ENCODE peak calls at places on chromosome 2, in eight cellular contexts. Z, J, Y, Q, K, A, N and C are unnamed samples.
A peak's percentile ranks its signal among the peaks of the same experiment; 100 is the strongest.

GRCh38 chr2:219104107-219105050 is 43.7 kb upstream of the IHH start:
- DNase-seq in Z (no peak), J (no peak), Y (peak; percentile 31), Q (peak; percentile 13), K (peak; percentile 18), A (peak; percentile 68), N (peak; percentile 33), C (peak; percentile 58)

GRCh38 chr2:156486175-156486574 is 50.0 kb downstream of the GPD2 start:
- DNase-seq in Z (no peak), J (no peak), Y (no peak), Q (no peak), K (no peak), A (peak; percentile 62), N (no peak), C (no peak)

GRCh38 chr2:122179492-122180070 is 424.1 kb downstream of the TSN start:
- DNase-seq in Z (no peak), J (no peak), Y (no peak), Q (no peak), K (no peak), A (no peak), N (no peak), C (no peak)

GRCh38 chr2:33620-34019 is 12.7 kb downstream of the FAM110C start:
- DNase-seq in Z (peak; percentile 47), J (peak; percentile 53), Y (no peak), Q (no peak), K (no peak), A (peak; percentile 75), N (peak; percentile 79), C (no peak)

GRCh38 chr2:173802518-173802917 is 162.7 kb downstream of the SP3 start:
- DNase-seq in Z (no peak), J (no peak), Y (no peak), Q (no peak), K (no peak), A (no peak), N (no peak), C (no peak)

GRCh38 chr2:160052524-160052923 is 9.9 kb downstream of the PLA2R1 start:
- DNase-seq in Z (no peak), J (no peak), Y (no peak), Q (no peak), K (no peak), A (no peak), N (no peak), C (no peak)

GRCh38 chr2:117603569-117603968 is 210.9 kb upstream of the DDX18 start:
- DNase-seq in Z (no peak), J (no peak), Y (no peak), Q (no peak), K (no peak), A (no peak), N (no peak), C (no peak)

GRCh38 chr2:75462714-75463113 is 98.0 kb downstream of the EVA1A start:
- DNase-seq in Z (no peak), J (no peak), Y (no peak), Q (no peak), K (no peak), A (no peak), N (no peak), C (no peak)

GRCh38 chr2:191319181-191319580 is 74.0 kb downstream of the MYO1B start:
- DNase-seq in Z (no peak), J (no peak), Y (no peak), Q (no peak), K (no peak), A (peak; percentile 77), N (no peak), C (no peak)

GRCh38 chr2:234996467-234997270 is 44.9 kb downstream of the SH3BP4 start:
- DNase-seq in Z (no peak), J (no peak), Y (peak; percentile 37), Q (no peak), K (peak; percentile 92), A (peak; percentile 20), N (no peak), C (no peak)

GRCh38 chr2:69716555-69717120 is 25.3 kb upstream of the ANXA4 start:
- DNase-seq in Z (no peak), J (no peak), Y (no peak), Q (no peak), K (no peak), A (peak; percentile 80), N (no peak), C (no peak)

GRCh38 chr2:26957524-26957923 is 12.9 kb upstream of the MAPRE3 start:
- DNase-seq in Z (no peak), J (no peak), Y (no peak), Q (peak; percentile 4), K (no peak), A (no peak), N (no peak), C (no peak)

GRCh38 chr2:17543131-17543660 is 2.7 kb downstream of the VSNL1 start:
- DNase-seq in Z (no peak), J (no peak), Y (peak; percentile 77), Q (no peak), K (no peak), A (no peak), N (no peak), C (no peak)